ENCODE peak calls at places on chromosomes 16 and 17, in four cellular contexts. X, P, G and U are unnamed samples.

GRCh38 chr17:63117431-63117830 is 151.4 kb downstream of the TANC2 start:
- DNase-seq in X (no peak), P (no peak), G (no peak), U (no peak)

GRCh38 chr16:11064846-11065245 is 120.5 kb downstream of the CLEC16A start:
- DNase-seq in X (no peak), P (no peak), G (no peak), U (no peak)

GRCh38 chr17:33328129-33328528 is 35.0 kb upstream of the ASIC2 start:
- DNase-seq in X (no peak), P (no peak), G (no peak), U (no peak)

GRCh38 chr17:10614536-10615155 is 42.5 kb downstream of the MYH3 start:
- DNase-seq in X (peak; percentile 28), P (no peak), G (peak; percentile 65), U (no peak)

GRCh38 chr16:46814790-46815189 is 16.2 kb downstream of the C16orf87 start:
- DNase-seq in X (no peak), P (no peak), G (no peak), U (no peak)

GRCh38 chr17:42027961-42028790 is 8.3 kb downstream of the NKIRAS2 start:
- DNase-seq in X (no peak), P (peak; percentile 54), G (no peak), U (no peak)

GRCh38 chr16:78118469-78119025 is 19.1 kb downstream of the WWOX start:
- DNase-seq in X (no peak), P (no peak), G (no peak), U (no peak)

GRCh38 chr16:30521873-30522641 is 4.3 kb downstream of the ZNF768 start:
- DNase-seq in X (no peak), P (no peak), G (no peak), U (peak; percentile 63)

GRCh38 chr17:49576121-49576905 is 642 bp downstream of the NXPH3 start:
- DNase-seq in X (peak; percentile 58), P (no peak), G (peak; percentile 20), U (peak; percentile 84)

GRCh38 chr17:41975099-41976083 is 8.8 kb downstream of the CNP start:
- DNase-seq in X (no peak), P (no peak), G (peak; percentile 16), U (no peak)

DNA sequence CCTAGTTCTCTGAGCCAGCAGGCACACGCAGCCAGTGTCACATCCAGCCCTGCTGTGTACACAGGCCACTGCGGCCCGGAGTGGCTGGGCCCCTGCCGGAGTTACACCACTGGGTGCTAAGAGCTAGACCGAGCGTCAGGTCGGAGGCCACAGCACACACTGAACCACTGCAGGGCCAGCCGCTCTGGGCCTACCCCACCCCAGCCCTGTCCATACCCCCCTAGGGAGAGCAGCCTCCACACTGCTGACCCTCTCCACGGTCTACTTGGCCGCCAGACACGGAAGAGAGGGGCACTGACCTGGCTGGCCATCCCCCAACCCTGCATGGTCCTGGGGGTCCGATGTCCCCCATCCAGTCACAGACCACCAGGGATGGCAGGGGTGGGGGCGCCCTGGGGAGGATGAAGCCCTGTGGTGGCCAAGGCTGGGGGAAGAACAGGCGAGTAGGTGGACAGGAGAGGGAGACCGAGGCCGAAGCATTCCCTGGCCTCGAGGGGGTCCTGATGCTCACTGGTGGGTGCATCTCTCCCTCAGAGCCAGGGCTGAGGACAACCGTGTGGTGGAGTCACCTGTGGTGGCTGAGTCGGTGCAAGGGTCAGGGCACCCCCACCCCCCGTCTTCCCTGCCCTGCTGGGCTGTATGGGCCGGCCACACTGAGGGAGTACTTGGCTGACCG is 34.9 kb upstream of the ZC3H18 start:
- DNase-seq in X (no peak), P (no peak), G (no peak), U (no peak)
- H3K4me3 ChIP-seq in X (peak overlapping the region; percentile 33), P (peak overlapping the region; percentile 62), G (no peak overlapping the region), U (peak overlapping the region; percentile 99)

GRCh38 chr16:72244853-72245252 is 72.9 kb upstream of the PMFBP1 start:
- DNase-seq in X (no peak), P (no peak), G (no peak), U (no peak)
- TF ChIP-seq CTCF in X (no peak), P (no peak), G (peak; percentile 9), U (no peak)

DNA sequence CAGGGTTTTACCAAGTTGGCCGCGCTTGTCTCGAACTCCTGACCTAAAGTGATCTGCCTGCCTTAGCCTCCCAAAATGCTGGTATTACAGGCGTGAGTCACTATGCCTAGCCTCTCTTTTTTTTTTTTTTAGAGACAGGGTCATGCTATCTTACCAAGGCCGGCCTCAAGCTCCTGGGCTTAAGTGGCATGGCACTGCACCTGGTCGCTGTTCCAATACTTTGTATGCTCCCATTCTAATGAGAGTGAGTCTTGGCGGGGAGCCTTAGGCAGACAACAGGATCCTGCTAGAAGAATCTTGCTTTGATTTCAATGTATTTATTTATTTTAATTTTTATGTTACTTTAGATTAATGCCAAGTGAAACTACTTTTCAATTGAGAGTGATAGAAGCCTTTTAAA is 21.9 kb downstream of the TOM1L2 start:
- DNase-seq in X (no peak), P (no peak), G (no peak), U (no peak)
- H3K27ac ChIP-seq in X (no peak overlapping the region), P (no peak overlapping the region), G (no peak overlapping the region), U (no peak overlapping the region)

DNA sequence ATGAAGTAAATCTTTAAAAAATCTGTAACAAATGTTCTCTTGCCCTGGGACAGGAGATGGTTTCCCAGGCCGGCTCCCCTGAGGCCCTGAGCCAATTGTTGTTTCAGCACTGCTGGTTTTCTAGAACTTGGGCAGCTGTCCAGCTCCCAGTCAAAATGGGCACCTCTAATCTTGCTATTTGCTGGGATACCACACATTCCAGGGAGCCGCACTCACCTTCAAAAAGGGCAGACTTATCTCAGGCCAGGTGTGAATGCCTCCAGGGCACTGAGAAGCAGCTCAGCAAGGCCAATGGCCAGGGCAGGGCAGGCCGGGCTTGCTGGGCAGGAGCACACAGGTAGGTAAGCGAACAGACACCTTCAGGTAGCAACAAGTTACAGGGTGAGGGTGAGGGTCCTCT is 24.4 kb downstream of the TRIM16 start:
- DNase-seq in X (peak; percentile 56), P (peak; percentile 86), G (no peak), U (no peak)
- H3K4me3 ChIP-seq in X (no peak overlapping the region), P (no peak overlapping the region), G (no peak overlapping the region), U (no peak overlapping the region)

GRCh38 chr17:38761612-38762011 is 9.1 kb downstream of the PSMB3 start:
- DNase-seq in X (no peak), P (no peak), G (peak; percentile 19), U (no peak)
- TF ChIP-seq CTCF in X (no peak), P (no peak), G (peak; percentile 31), U (no peak)

DNA sequence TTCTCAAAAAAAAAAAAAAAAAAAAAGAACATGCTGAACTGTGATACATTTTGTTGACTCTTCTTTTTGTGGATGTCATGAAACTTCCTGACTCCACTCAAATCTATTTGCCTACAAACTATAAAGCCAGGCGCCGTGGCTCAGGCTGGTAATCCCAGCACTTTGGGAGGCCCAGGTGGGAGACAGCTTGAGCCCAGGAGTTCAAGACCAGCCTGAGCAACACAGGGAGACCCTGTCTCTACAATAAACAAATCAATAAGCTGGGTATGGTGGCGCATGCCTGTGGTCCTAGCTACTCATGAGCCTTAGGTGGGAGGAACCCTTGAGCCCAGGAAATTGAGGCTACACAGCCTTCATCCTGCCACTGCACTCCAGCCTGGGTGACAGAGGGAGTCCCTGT is 1.5 kb upstream of the NT5C start:
- DNase-seq in X (no peak), P (no peak), G (no peak), U (no peak)
- H3K27ac ChIP-seq in X (no peak overlapping the region), P (no peak overlapping the region), G (no peak overlapping the region), U (no peak overlapping the region)

DNA sequence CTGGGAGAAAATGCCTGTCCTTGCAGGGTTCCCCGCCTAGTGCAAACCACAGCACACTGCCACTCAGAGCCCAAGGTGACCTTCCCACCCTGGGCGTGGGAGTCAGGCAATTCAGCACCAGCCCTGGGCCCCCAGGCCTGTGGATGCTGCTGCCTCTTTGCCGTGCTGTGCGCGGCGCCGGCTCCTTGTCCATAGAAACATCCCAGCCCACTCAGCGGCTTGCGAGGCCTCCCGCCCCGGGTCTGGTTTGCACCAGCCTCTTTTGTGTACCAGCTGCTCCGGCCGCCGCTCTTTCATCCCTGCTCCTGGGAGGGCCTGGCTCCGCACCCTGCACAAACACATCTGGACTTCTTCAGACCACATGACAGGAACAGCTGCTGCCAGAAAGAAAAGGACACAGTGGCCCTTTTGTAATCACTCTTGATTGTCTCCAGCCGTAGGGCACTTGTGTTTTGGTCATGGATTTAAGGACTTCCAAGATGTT is 75.4 kb upstream of the SDK2 start:
- DNase-seq in X (peak; percentile 35), P (no peak), G (peak; percentile 16), U (no peak)
- H3K4me3 ChIP-seq in X (no peak overlapping the region), P (no peak overlapping the region), G (no peak overlapping the region), U (no peak overlapping the region)

DNA sequence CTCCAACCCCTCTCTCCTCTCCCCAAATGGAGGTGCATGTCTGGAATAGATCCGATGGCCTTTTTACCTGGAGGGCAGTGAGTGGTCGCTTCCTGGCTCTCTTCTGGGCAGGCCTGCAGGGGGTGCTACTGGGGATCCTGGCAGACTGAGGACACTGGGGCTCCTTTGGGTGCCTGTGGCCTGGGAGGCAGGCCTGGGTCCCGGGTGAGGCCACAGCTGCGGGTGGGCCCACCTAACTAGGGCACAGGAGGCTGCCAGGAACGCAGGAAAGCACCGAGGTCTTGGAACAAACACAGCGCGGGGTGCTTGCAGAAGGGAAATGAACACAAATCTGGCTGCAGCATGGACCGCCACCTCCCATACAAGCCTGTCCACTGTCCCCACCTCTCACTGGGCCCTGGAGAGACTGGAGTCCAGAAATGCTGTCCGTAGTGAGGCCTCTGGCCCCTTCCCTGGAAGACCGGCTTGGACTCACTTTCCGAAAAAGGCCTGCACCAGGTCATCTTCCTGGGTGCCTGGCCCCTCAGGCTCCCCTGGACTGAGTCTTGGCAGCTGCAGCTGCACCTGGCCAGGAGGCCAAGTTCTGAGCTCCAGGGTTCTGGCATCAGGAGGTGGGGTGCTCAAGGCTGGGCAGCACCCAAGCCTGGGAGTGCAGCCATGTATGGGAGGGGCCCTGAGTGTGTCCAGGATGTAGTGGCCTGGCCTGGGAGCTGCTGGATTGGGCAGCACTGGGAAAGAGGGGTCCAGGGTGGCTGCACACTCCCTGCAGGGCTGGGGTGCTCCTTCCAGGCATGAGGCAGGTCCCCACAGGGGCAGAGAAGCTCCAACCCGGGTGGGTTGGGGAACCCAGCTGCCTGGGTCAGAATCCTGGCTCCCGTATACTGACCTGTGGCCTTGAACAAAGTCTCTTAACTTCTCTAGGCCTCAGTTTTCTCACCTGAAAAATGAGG is 195.1 kb downstream of the IRF8 start:
- DNase-seq in X (no peak), P (no peak), G (no peak), U (no peak)
- TF ChIP-seq CTCF in X (no peak), P (no peak), G (peak; percentile 32), U (no peak)

GRCh38 chr17:7610641-7611040 is 4.1 kb downstream of the FXR2 start:
- DNase-seq in X (no peak), P (no peak), G (no peak), U (no peak)

GRCh38 chr17:7611635-7612293 is 2.9 kb downstream of the FXR2 start:
- DNase-seq in X (no peak), P (no peak), G (no peak), U (no peak)

GRCh38 chr17:7612294-7612640 is 2.4 kb downstream of the FXR2 start:
- DNase-seq in X (no peak), P (no peak), G (no peak), U (no peak)

GRCh38 chr17:7606280-7606679 is 8.4 kb downstream of the FXR2 start:
- DNase-seq in X (no peak), P (no peak), G (no peak), U (no peak)
- H3K27ac ChIP-seq in X (peak overlapping the region; percentile 63), P (no peak overlapping the region), G (no peak overlapping the region), U (no peak overlapping the region)